ENCODE peak calls at places on chromosomes 1 and 21, in six cellular contexts. M is H1, Y is A549, O is stomach, Z is ovary, C is transverse colon. X is an unnamed sample.

GRCh38 chr1:23745515-23745914 is 2.2 kb downstream of the ELOA start:
- DNase-seq in C (no peak), Y (peak; percentile 63), M (no peak), O (no peak), Z (no peak), X (no peak)

GRCh38 chr1:228006034-228006792 is 585 bp upstream of the WNT3A start:
- DNase-seq in C (no peak), Z (no peak), O (peak; percentile 15), M (no peak), Y (no peak), X (peak; percentile 45)

GRCh38 chr1:246005067-246005466 is 502.0 kb downstream of the SMYD3 start:
- DNase-seq in C (no peak), Y (no peak), O (no peak), M (no peak), Z (no peak), X (no peak)

GRCh38 chr1:22761821-22762220 is 51.2 kb downstream of the EPHB2 start:
- DNase-seq in C (no peak), Z (no peak), M (no peak), Y (no peak), O (no peak), X (no peak)

GRCh38 chr21:37373539-37373938 is 7.0 kb downstream of the DYRK1A start:
- DNase-seq in C (no peak), Y (no peak), M (no peak), O (no peak), Z (no peak), X (no peak)

GRCh38 chr1:168483531-168483930 is 60.3 kb downstream of the XCL2 start:
- DNase-seq in C (no peak), M (no peak), Y (no peak), O (no peak), Z (no peak), X (no peak)

GRCh38 chr1:17097125-17097524 is 22.1 kb downstream of the PADI2 start:
- DNase-seq in C (no peak), Y (no peak), Z (no peak), O (no peak), M (no peak), X (no peak)

GRCh38 chr1:86998727-86999126 is 84.3 kb downstream of the HS2ST1 start:
- DNase-seq in M (no peak), Z (no peak), O (no peak), Y (no peak), C (no peak), X (no peak)

GRCh38 chr1:216883518-216883917 is 160.3 kb upstream of the ESRRG start:
- DNase-seq in M (no peak), Z (no peak), O (no peak), C (no peak), Y (no peak), X (no peak)

GRCh38 chr21:34690041-34690792 is 21.4 kb downstream of the CLIC6 start:
- DNase-seq in C (peak; percentile 47), M (no peak), Z (no peak), Y (no peak), O (peak; percentile 52), X (no peak)

GRCh38 chr1:11952455-11953109 is 18.1 kb downstream of the PLOD1 start:
- DNase-seq in M (no peak), O (no peak), Z (no peak), Y (no peak), C (no peak), X (no peak)

GRCh38 chr1:42765832-42766722 is 751 bp downstream of the P3H1 start:
- DNase-seq in M (no peak), C (peak; percentile 32), Z (peak; percentile 50), Y (peak; percentile 58), O (peak; percentile 28), X (peak; percentile 77)

GRCh38 chr1:229087906-229088305 is 183.0 kb upstream of the RAB4A start:
- DNase-seq in C (no peak), O (no peak), Y (no peak), M (no peak), Z (no peak), X (no peak)

GRCh38 chr21:15065381-15066230 is 806 bp upstream of the NRIP1 start:
- DNase-seq in O (peak; percentile 68), Z (peak; percentile 85), Y (peak; percentile 76), C (peak; percentile 80), M (no peak), X (peak; percentile 93)

GRCh38 chr1:156517746-156518145 is 17.2 kb upstream of the MEF2D start:
- DNase-seq in M (no peak), Z (no peak), O (no peak), C (peak; percentile 35), Y (no peak), X (no peak)

GRCh38 chr1:68459796-68460195 is 10.0 kb upstream of the RPE65 start:
- DNase-seq in Z (no peak), M (no peak), C (no peak), O (no peak), Y (no peak), X (no peak)

GRCh38 chr1:55876276-55877060 is 661.3 kb upstream of the USP24 start:
- DNase-seq in C (no peak), M (no peak), Z (no peak), O (no peak), Y (no peak), X (no peak)

GRCh38 chr1:162210171-162210570 is 140.7 kb downstream of the NOS1AP start:
- DNase-seq in Z (no peak), M (no peak), Y (no peak), C (no peak), O (no peak), X (no peak)

GRCh38 chr21:21230672-21231071 is 232.5 kb downstream of the NCAM2 start:
- DNase-seq in Z (no peak), Y (no peak), C (no peak), M (no peak), O (no peak), X (no peak)

GRCh38 chr1:6447016-6447817 is 18.8 kb downstream of the TNFRSF25 start:
- DNase-seq in Y (no peak), C (peak; percentile 52), O (no peak), M (no peak), Z (no peak), X (no peak)

GRCh38 chr1:115402753-115403184 is 64.7 kb upstream of the NGF start:
- DNase-seq in O (no peak), Z (no peak), C (no peak), M (no peak), Y (no peak), X (no peak)

GRCh38 chr1:202711949-202712635 is 1.8 kb upstream of the SYT2 start:
- DNase-seq in Y (no peak), M (no peak), C (no peak), Z (no peak), O (no peak), X (peak; percentile 26)

GRCh38 chr1:106755682-106756406 is 300.6 kb upstream of the PRMT6 start:
- DNase-seq in M (no peak), Y (no peak), C (no peak), Z (no peak), O (no peak), X (no peak)

GRCh38 chr1:209409786-209410185 is 173.7 kb upstream of the CAMK1G start:
- DNase-seq in O (no peak), M (no peak), Z (no peak), C (no peak), Y (peak; percentile 88), X (no peak)

GRCh38 chr1:24294228-24294672 is 24.9 kb upstream of the GRHL3 start:
- DNase-seq in M (no peak), Z (peak; percentile 68), C (peak; percentile 37), Y (peak; percentile 96), O (no peak), X (peak; percentile 90)

GRCh38 chr1:51518033-51518729 is 885 bp downstream of the EPS15 start:
- DNase-seq in C (peak; percentile 74), O (peak; percentile 49), Z (peak; percentile 41), Y (peak; percentile 40), M (no peak), X (peak; percentile 68)

GRCh38 chr1:156813750-156814570 is 2.7 kb downstream of the SH2D2A start:
- DNase-seq in O (peak; percentile 72), Z (peak; percentile 63), C (peak; percentile 82), M (peak; percentile 68), Y (peak; percentile 73), X (peak; percentile 83)

GRCh38 chr1:56863316-56863992 is 8.9 kb downstream of the C8A start:
- DNase-seq in C (no peak), Z (no peak), Y (no peak), M (no peak), O (no peak), X (no peak)

GRCh38 chr1:158147396-158148353 is 33.0 kb upstream of the CD1D start:
- DNase-seq in Z (no peak), C (peak; percentile 21), Y (no peak), M (no peak), O (no peak), X (no peak)

GRCh38 chr1:180169641-180170155 is 15.0 kb downstream of the QSOX1 start:
- DNase-seq in M (no peak), C (no peak), O (peak; percentile 46), Y (no peak), Z (no peak), X (peak; percentile 49)
- H3K4me1 ChIP-seq in M (peaks cover 12% of the 10 kb centered on the region), C (peaks cover 49% of the 10 kb centered on the region), O (peaks cover 84% of the 10 kb centered on the region), Y (peaks cover 19% of the 10 kb centered on the region), Z (peaks cover 31% of the 10 kb centered on the region), X (no peaks in the 10 kb centered on the region)

GRCh38 chr1:234998174-234998741 is 130.4 kb downstream of the TOMM20 start:
- DNase-seq in C (peak; percentile 89), Y (peak; percentile 78), Z (no peak), O (peak; percentile 63), M (no peak), X (peak; percentile 93)

GRCh38 chr1:234994411-234995295 is 134.0 kb downstream of the TOMM20 start:
- DNase-seq in M (no peak), Z (no peak), C (no peak), Y (no peak), O (no peak), X (peak; percentile 63)

GRCh38 chr1:234996245-234996757 is 132.3 kb downstream of the TOMM20 start:
- DNase-seq in Z (no peak), Y (no peak), C (no peak), O (no peak), M (no peak), X (peak; percentile 46)

GRCh38 chr1:234999513-234999940 is 129.1 kb downstream of the TOMM20 start:
- DNase-seq in Z (no peak), C (no peak), O (no peak), Y (no peak), M (no peak), X (peak; percentile 64)

GRCh38 chr1:234997201-234998173 is 131.2 kb downstream of the TOMM20 start:
- DNase-seq in Z (peak; percentile 97), Y (peak; percentile 99), C (peak; percentile 95), M (no peak), O (peak; percentile 95), X (peak; percentile 100)
- TF ChIP-seq EP300 in Z (peak; percentile 78), Y (peak; percentile 89), C (peak; percentile 99), M (no peak), O (peak; percentile 99), X (peak; percentile 99)

GRCh38 chr1:923131-923990 is at the start of gene SAMD11:
- DNase-seq in Y (peak; percentile 83), M (no peak), Z (peak; percentile 81), C (peak; percentile 85), O (peak; percentile 88), X (peak; percentile 91)
- H3K4me1 ChIP-seq in Y (peaks cover 57% of the 10 kb centered on the region), M (peaks cover 26% of the 10 kb centered on the region), Z (peaks cover 15% of the 10 kb centered on the region), C (peaks cover 41% of the 10 kb centered on the region), O (peaks cover 61% of the 10 kb centered on the region), X (peaks cover 48% of the 10 kb centered on the region)

DNA sequence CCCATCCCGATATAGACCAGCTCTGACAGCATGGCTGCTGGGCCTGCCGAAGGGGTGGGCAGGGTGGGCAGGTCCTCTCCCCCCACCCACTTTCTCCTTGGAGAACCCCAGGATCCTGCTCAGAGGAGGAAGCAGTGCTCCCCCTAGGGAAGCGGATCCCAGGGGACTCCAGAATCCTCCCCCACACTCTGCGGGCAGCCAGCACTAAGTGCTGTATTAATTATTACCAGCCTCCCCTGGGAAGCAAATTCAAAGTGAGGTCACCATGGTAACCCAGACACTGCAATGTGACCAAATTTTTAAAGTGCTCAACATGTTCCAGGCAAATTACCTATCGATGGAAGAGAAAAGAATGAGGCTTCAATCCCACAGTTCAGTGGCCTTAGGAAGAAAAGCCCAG is 21.2 kb upstream of the LDLRAP1 start:
- DNase-seq in Z (no peak), M (no peak), Y (no peak), O (no peak), C (no peak), X (no peak)
- TF ChIP-seq EP300 in Z (no peak), M (no peak), Y (no peak), O (no peak), C (no peak), X (no peak)